ENCODE peak calls at places on chromosomes 1 and 21, in four cellular contexts. Q is DND-41, D is GM23338, A is IMR-90. R is an unnamed sample. For H3K4me1, the result is how much of the 10 kb centered on the place peaks cover.

GRCh38 chr1:226829105-226829504 is 41.3 kb upstream of the PSEN2 start:
- DNase-seq in Q (no peak), D (no peak), A (no peak), R (no peak)

GRCh38 chr1:93694833-93695232 is 13.2 kb upstream of the BCAR3 start:
- DNase-seq in Q (no peak), D (peak), A (no peak), R (no peak)

GRCh38 chr1:151568626-151569088 is 28.5 kb downstream of the TUFT1 start:
- DNase-seq in Q (no peak), D (no peak), A (no peak), R (no peak)

GRCh38 chr1:53285969-53286760 is 41.7 kb downstream of the LRP8 start:
- DNase-seq in Q (no peak), D (no peak), A (no peak), R (no peak)

GRCh38 chr1:218752126-218752525 is 407.0 kb downstream of the TGFB2 start:
- DNase-seq in Q (no peak), D (no peak), A (no peak), R (no peak)

GRCh38 chr1:116159177-116159576 is 48.0 kb downstream of the MAB21L3 start:
- DNase-seq in Q (no peak), D (no peak), A (no peak), R (no peak)

GRCh38 chr1:92299477-92300125 is 742 bp downstream of the RPAP2 start:
- DNase-seq in Q (no peak), D (no peak), A (no peak), R (peak)

GRCh38 chr1:75522389-75522788 is 88.5 kb downstream of the SLC44A5 start:
- DNase-seq in Q (no peak), D (no peak), A (no peak), R (no peak)

GRCh38 chr1:157240495-157241184 is 102.4 kb upstream of the ETV3 start:
- DNase-seq in Q (no peak), D (no peak), A (no peak), R (no peak)

GRCh38 chr1:91596474-91596873 is 95.8 kb downstream of the CDC7 start:
- DNase-seq in Q (no peak), D (no peak), A (peak), R (no peak)

GRCh38 chr1:93597697-93598096 is 83.9 kb downstream of the BCAR3 start:
- DNase-seq in Q (no peak), D (no peak), A (no peak), R (no peak)

GRCh38 chr1:221023482-221023881 is 144.2 kb downstream of the HLX start:
- DNase-seq in Q (no peak), D (no peak), A (no peak), R (no peak)

GRCh38 chr1:165883056-165883455 is 55.6 kb downstream of the UCK2 start:
- DNase-seq in Q (no peak), D (peak), A (no peak), R (no peak)

GRCh38 chr1:235207202-235207565 is 46.1 kb upstream of the RBM34 start:
- DNase-seq in Q (peak), D (no peak), A (no peak), R (no peak)

GRCh38 chr1:37739222-37739621 is 25.7 kb downstream of the EPHA10 start:
- DNase-seq in Q (no peak), D (no peak), A (no peak), R (no peak)

GRCh38 chr1:180616441-180616840 is 15.4 kb upstream of the XPR1 start:
- DNase-seq in Q (no peak), D (no peak), A (peak), R (no peak)

GRCh38 chr1:214685906-214686305 is 82.9 kb downstream of the CENPF start:
- DNase-seq in Q (no peak), D (no peak), A (peak), R (no peak)

GRCh38 chr1:5491207-5491904 is 500.9 kb downstream of the NPHP4 start:
- DNase-seq in Q (no peak), D (no peak), A (no peak), R (no peak)

GRCh38 chr1:59052194-59052593 is 244.7 kb upstream of the FGGY start:
- DNase-seq in Q (no peak), D (no peak), A (no peak), R (no peak)

GRCh38 chr21:44420416-44421205 is 34.7 kb upstream of the LRRC3 start:
- DNase-seq in Q (no peak), D (no peak), A (no peak), R (no peak)

GRCh38 chr1:200139661-200140250 is 112.2 kb downstream of the NR5A2 start:
- DNase-seq in Q (peak), D (peak), A (peak), R (peak)

GRCh38 chr1:26045712-26046312 is at the start of gene SLC30A2:
- DNase-seq in Q (no peak), D (peak), A (no peak), R (no peak)
- H3K4me3 ChIP-seq in Q (no peak), D (peak), A (no peak), R (no peak)

GRCh38 chr1:10665930-10666850 is 130.3 kb downstream of the CASZ1 start:
- DNase-seq in Q (no peak), D (no peak), A (no peak), R (no peak)

GRCh38 chr1:10663668-10664035 is 132.8 kb downstream of the CASZ1 start:
- DNase-seq in Q (no peak), D (peak), A (peak), R (no peak)

GRCh38 chr1:10662824-10663667 is 133.4 kb downstream of the CASZ1 start:
- DNase-seq in Q (no peak), D (no peak), A (no peak), R (no peak)

GRCh38 chr1:10664251-10664650 is 132.2 kb downstream of the CASZ1 start:
- DNase-seq in Q (no peak), D (no peak), A (no peak), R (no peak)

DNA sequence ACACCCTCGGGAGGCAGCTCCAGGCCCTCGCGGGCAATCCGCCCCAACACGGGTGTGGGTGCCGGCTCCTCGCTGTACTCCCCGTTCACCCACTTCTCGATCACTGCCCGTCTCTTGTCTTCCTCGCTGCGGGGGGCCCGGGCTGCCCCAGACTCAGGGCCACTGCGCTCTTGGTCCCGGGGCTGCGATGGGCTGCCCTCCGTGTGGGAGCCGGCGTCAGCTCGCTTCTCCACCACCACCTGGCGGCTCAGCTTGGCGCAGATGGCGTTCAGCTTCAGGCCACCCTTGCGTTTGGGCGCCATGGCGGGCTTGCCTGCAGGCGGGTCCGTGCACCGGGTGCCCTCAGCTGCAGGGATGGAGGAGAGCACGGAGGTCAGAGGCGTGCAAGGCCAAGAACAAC is 131.2 kb downstream of the CASZ1 start:
- DNase-seq in Q (no peak), D (no peak), A (no peak), R (no peak)
- H3K4me1 ChIP-seq in Q (under half), D (under half), A (under half), R (under half)

GRCh38 chr1:154810571-154810970 is 59.5 kb downstream of the KCNN3 start:
- DNase-seq in Q (no peak), D (no peak), A (no peak), R (no peak)

GRCh38 chr1:154808261-154808908 is 61.7 kb downstream of the KCNN3 start:
- DNase-seq in Q (no peak), D (peak), A (no peak), R (no peak)

GRCh38 chr1:154807048-154807591 is 63.0 kb downstream of the KCNN3 start:
- DNase-seq in Q (no peak), D (no peak), A (no peak), R (peak)

GRCh38 chr1:154809436-154810413 is 60.4 kb downstream of the KCNN3 start:
- DNase-seq in Q (no peak), D (no peak), A (peak), R (no peak)

GRCh38 chr1:154808909-154809262 is 61.2 kb downstream of the KCNN3 start:
- DNase-seq in Q (no peak), D (no peak), A (peak), R (no peak)
- H2AFZ ChIP-seq in Q (no peak), D (no peak), A (no peak), R (no peak)

DNA sequence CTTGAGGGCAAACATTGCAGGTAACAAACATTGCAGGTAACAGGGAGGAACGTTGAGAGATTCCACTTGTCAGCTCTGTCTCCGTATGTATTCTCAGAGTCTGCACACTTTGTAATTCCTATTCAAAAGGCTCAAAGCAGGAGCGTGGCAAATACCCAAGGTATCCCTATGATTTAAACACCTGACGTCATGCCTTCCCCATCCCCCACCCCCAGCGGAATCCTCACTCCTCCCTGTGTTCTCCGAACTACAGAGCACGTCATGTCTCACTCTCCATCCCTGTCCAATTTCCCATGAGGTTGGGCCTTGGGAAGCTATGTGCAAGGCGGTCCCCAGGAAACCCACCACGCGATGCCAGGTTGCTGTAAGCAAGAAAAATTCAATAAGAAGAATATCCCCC is 2.8 kb upstream of the LRRC38 start:
- DNase-seq in Q (no peak), D (no peak), A (no peak), R (no peak)
- H3K4me3 ChIP-seq in Q (no peak), D (no peak), A (no peak), R (no peak)

GRCh38 chr1:204493145-204493881 is 1.3 kb downstream of the PIK3C2B start:
- DNase-seq in Q (peak), D (peak), A (peak), R (peak)
- H3K4me1 ChIP-seq in Q (under half), D (under half), A (under half), R (half or more)

GRCh38 chr1:231095595-231095994 is 55.5 kb upstream of the FAM89A start:
- DNase-seq in Q (no peak), D (no peak), A (no peak), R (no peak)
- H2AFZ ChIP-seq in Q (no peak), D (no peak), A (no peak), R (no peak)

GRCh38 chr21:33914188-33914587 is 1.4 kb downstream of the ATP5PO start:
- DNase-seq in Q (no peak), D (no peak), A (no peak), R (no peak)

GRCh38 chr21:33915368-33916199 is at the start of gene ATP5PO:
- DNase-seq in Q (peak), D (peak), A (peak), R (peak)

GRCh38 chr21:33916200-33916567 is 580 bp upstream of the ATP5PO start:
- DNase-seq in Q (no peak), D (no peak), A (no peak), R (no peak)

GRCh38 chr21:33917421-33917820 is 1.8 kb upstream of the ATP5PO start:
- DNase-seq in Q (no peak), D (no peak), A (no peak), R (no peak)
- H3K4me3 ChIP-seq in Q (no peak), D (no peak), A (no peak), R (no peak)

DNA sequence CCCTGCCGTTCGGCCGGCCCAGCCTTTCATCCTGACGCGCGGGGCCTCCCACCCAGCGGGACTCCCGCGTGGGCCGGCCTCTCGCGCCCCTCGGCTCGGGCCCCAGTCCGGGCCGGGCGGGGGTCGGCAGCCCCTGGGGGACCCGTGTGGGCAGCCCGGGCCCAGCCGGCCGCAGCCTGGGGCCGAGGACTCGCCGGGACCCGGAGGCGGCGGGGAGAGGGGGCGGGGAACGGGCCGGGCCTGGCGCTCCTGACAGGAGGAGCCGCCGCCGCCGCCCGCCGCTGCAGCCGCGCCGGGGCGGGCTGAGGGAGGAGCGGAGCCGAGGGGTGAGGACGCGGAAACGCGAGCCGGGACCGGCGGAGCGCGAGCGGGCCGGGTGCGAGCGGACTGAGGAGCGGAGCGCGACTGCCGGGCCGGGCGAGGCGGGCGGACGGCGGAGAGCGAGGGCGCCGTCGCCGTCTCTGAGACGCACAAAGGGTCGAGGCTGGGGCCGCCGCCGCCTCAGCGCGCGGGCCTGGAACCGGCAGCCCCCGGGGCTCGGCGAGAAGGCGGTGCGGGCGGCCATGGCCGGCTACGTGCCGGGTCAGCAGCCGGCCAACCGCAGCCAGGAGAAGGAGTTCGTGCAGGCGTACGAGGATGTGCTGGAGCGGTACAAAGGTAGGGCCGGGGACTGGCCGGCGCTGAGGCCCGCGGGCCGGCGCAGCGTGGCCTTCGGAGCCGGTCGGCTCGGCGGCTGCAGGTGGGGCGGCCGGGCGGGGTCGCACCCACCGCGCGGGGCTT is 79.1 kb downstream of the NDUFS5 start:
- DNase-seq in Q (peak), D (peak), A (peak), R (peak)
- H3K4me1 ChIP-seq in Q (under half), D (under half), A (under half), R (under half)

GRCh38 chr21:46459024-46459355 is 299 bp downstream of the DIP2A start:
- DNase-seq in Q (no peak), D (no peak), A (no peak), R (no peak)
- H2AFZ ChIP-seq in Q (peak), D (no peak), A (peak), R (peak)

GRCh38 chr1:41367102-41367537 is 5.9 kb downstream of the FOXO6 start:
- DNase-seq in Q (no peak), D (peak), A (no peak), R (no peak)
- H3K4me3 ChIP-seq in Q (peak), D (peak), A (no peak), R (no peak)

R was measured in OCI-LY7.